ENCODE peak calls at places on chromosomes 3 and 15, in nine cellular contexts. G, C, D, X, P, W, F, K and H are unnamed samples.

GRCh38 chr15:51907136-51907862 is 64.3 kb downstream of the LEO1 start:
- DNase-seq in P (peak; percentile 81), F (no peak), X (no peak), D (peak; percentile 66), K (no peak), W (no peak), G (no peak), C (peak; percentile 66), H (no peak)

GRCh38 chr15:67880651-67881182 is 40.9 kb upstream of the RNU6-1 start:
- DNase-seq in D (peak; percentile 65), F (no peak), G (peak; percentile 38), C (no peak), K (no peak), W (no peak), P (no peak), X (no peak), H (no peak)

GRCh38 chr3:5013021-5013906 is 34.0 kb downstream of the BHLHE40 start:
- DNase-seq in D (no peak), X (no peak), C (peak; percentile 91), G (no peak), W (no peak), K (no peak), P (peak; percentile 79), F (no peak), H (no peak)

GRCh38 chr3:40780341-40780800 is 255.6 kb downstream of the ZNF621 start:
- DNase-seq in D (peak; percentile 69), X (no peak), C (no peak), P (no peak), K (no peak), W (peak; percentile 65), G (no peak), F (no peak), H (no peak)

GRCh38 chr3:160224256-160224655 is 966 bp upstream of the C3orf80 start:
- DNase-seq in F (no peak), X (no peak), G (no peak), K (no peak), W (no peak), P (no peak), C (peak; percentile 61), D (no peak), H (no peak)

GRCh38 chr3:189941125-189941524 is 179.6 kb downstream of the P3H2 start:
- DNase-seq in F (no peak), C (peak; percentile 65), W (no peak), X (no peak), G (no peak), D (no peak), P (no peak), K (peak; percentile 49), H (no peak)

GRCh38 chr3:174815750-174816149 is 43.4 kb upstream of the NAALADL2 start:
- DNase-seq in D (no peak), C (no peak), K (no peak), X (no peak), P (no peak), G (no peak), W (no peak), F (no peak), H (no peak)

GRCh38 chr3:13650210-13651056 is 101.5 kb downstream of the FBLN2 start:
- DNase-seq in K (peak; percentile 94), C (peak; percentile 97), G (peak; percentile 95), W (peak; percentile 97), P (peak; percentile 23), X (no peak), D (peak; percentile 78), F (peak; percentile 90), H (peak; percentile 73)

GRCh38 chr15:47477253-47477652 is 240.1 kb upstream of the SEMA6D start:
- DNase-seq in D (no peak), F (no peak), C (no peak), G (no peak), W (no peak), P (no peak), K (no peak), X (no peak), H (no peak)

GRCh38 chr3:112304611-112305010 is 10.6 kb upstream of the SLC9C1 start:
- DNase-seq in G (no peak), D (no peak), C (peak; percentile 52), F (no peak), K (no peak), W (no peak), P (no peak), X (no peak), H (no peak)

GRCh38 chr3:23740517-23741402 is 65.0 kb upstream of the UBE2E1 start:
- DNase-seq in P (peak; percentile 46), D (peak; percentile 64), X (no peak), F (no peak), K (peak; percentile 75), W (no peak), C (no peak), G (no peak), H (no peak)

GRCh38 chr3:44522494-44522933 is 32.5 kb upstream of the ZKSCAN7 start:
- DNase-seq in F (no peak), X (no peak), C (no peak), P (peak; percentile 41), G (no peak), K (no peak), D (no peak), W (no peak), H (no peak)

GRCh38 chr3:108838411-108838810 is 15.8 kb downstream of the TRAT1 start:
- DNase-seq in P (no peak), D (no peak), X (no peak), C (no peak), G (no peak), F (no peak), W (no peak), K (peak; percentile 87), H (no peak)

GRCh38 chr15:85501574-85501973 is 121.2 kb downstream of the AKAP13 start:
- DNase-seq in K (no peak), C (no peak), P (no peak), F (no peak), D (no peak), X (no peak), G (no peak), W (no peak), H (no peak)

GRCh38 chr3:172598904-172599303 is 75.7 kb upstream of the TNFSF10 start:
- DNase-seq in X (no peak), P (no peak), D (no peak), K (no peak), C (no peak), W (no peak), G (no peak), F (no peak), H (no peak)

GRCh38 chr15:72110355-72110754 is 7.6 kb downstream of the MYO9A start:
- DNase-seq in G (no peak), X (no peak), C (no peak), P (no peak), D (no peak), K (no peak), W (no peak), F (no peak), H (no peak)

GRCh38 chr15:41622901-41623300 is 37.3 kb upstream of the MGA start:
- DNase-seq in P (no peak), C (no peak), D (no peak), G (no peak), X (no peak), F (no peak), W (no peak), K (no peak), H (no peak)

GRCh38 chr3:24196526-24196925 is 251.4 kb downstream of the NR1D2 start:
- DNase-seq in X (no peak), P (peak; percentile 36), D (no peak), W (no peak), G (no peak), F (no peak), C (no peak), K (no peak), H (no peak)

GRCh38 chr3:170809021-170809974 is 60.7 kb downstream of the RPL22L1 start:
- DNase-seq in D (no peak), P (peak; percentile 81), F (peak; percentile 14), W (peak; percentile 6), K (peak; percentile 63), G (no peak), C (peak; percentile 87), X (peak; percentile 72), H (no peak)

GRCh38 chr3:73614385-73614784 is 10.4 kb downstream of the PDZRN3 start:
- DNase-seq in C (no peak), P (no peak), D (no peak), K (no peak), F (no peak), X (no peak), G (no peak), W (no peak), H (no peak)

GRCh38 chr3:168100777-168101492 is 5.2 kb upstream of the GOLIM4 start:
- DNase-seq in K (peak; percentile 4), G (no peak), D (no peak), P (peak; percentile 40), C (no peak), W (no peak), F (no peak), X (no peak), H (no peak)

GRCh38 chr3:187997490-187997889 is 156.5 kb upstream of the LPP start:
- DNase-seq in X (no peak), K (peak; percentile 59), W (no peak), P (peak; percentile 24), C (no peak), D (no peak), F (no peak), G (no peak), H (no peak)

GRCh38 chr3:10772230-10773161 is 43.5 kb upstream of the SLC6A11 start:
- DNase-seq in C (peak; percentile 93), X (no peak), W (no peak), P (no peak), F (no peak), K (no peak), D (no peak), G (peak; percentile 81), H (no peak)

GRCh38 chr3:16455001-16455400 is 58.5 kb downstream of the RFTN1 start:
- DNase-seq in D (peak; percentile 27), P (no peak), C (no peak), X (no peak), G (no peak), K (no peak), F (no peak), W (no peak), H (no peak)

GRCh38 chr15:38028869-38029268 is 94.4 kb downstream of the TMCO5A start:
- DNase-seq in P (no peak), K (no peak), C (no peak), D (no peak), G (no peak), W (no peak), X (no peak), F (no peak), H (no peak)

GRCh38 chr3:125151916-125152315 is 60.6 kb downstream of the SLC12A8 start:
- DNase-seq in W (no peak), P (no peak), C (no peak), X (no peak), F (no peak), D (no peak), K (no peak), G (no peak), H (no peak)

GRCh38 chr3:126033051-126033745 is 50.7 kb downstream of the SLC41A3 start:
- DNase-seq in X (no peak), C (no peak), D (no peak), P (no peak), G (peak; percentile 64), F (no peak), W (no peak), K (no peak), H (no peak)

GRCh38 chr3:173800154-173800553 is 402.6 kb downstream of the NLGN1 start:
- DNase-seq in G (no peak), X (no peak), K (no peak), D (no peak), F (no peak), W (no peak), C (no peak), P (no peak), H (no peak)

GRCh38 chr15:29821416-29822099 is 710 bp downstream of the TJP1 start:
- DNase-seq in D (peak; percentile 73), G (peak; percentile 89), W (peak; percentile 53), P (peak; percentile 72), X (peak; percentile 26), F (peak; percentile 86), C (peak; percentile 93), K (peak; percentile 68), H (peak; percentile 74)